ENCODE peak calls at places on chromosomes 13 and 19, in seven cellular contexts. Z is left cardiac atrium; H is NCI-H460; G is activated naive CD4-positive, alpha-beta T cell treated with Interleukin-2 at 50 U/mL for 16 hours; N is stromal cell of bone marrow; O is foreskin keratinocyte; E is activated CD4-positive, alpha-beta memory T cell treated with anti-CD3 and anti-CD28 coated beads, Interleukin-2, amount 10 ng/mL, durations not matched to agents 7 days and 5 days. I is an unnamed sample.

GRCh38 chr19:30492581-30492980 is 120.4 kb downstream of the ZNF536 start:
- DNase-seq in Z (no peak), H (no peak), G (no peak), N (no peak), O (no peak), E (no peak), I (no peak)

GRCh38 chr19:50565984-50566903 is 2.0 kb downstream of the LRRC4B start:
- DNase-seq in Z (no peak), H (no peak), G (peak), N (no peak), O (no peak), E (no peak), I (no peak)

GRCh38 chr19:38736413-38737280 is 7.6 kb downstream of the CAPN12 start:
- DNase-seq in Z (peak), H (no peak), G (peak), N (no peak), O (peak), E (peak), I (peak)

GRCh38 chr19:39878398-39878797 is 32.2 kb upstream of the FBL start:
- DNase-seq in Z (no peak), H (no peak), G (no peak), N (no peak), O (no peak), E (no peak), I (no peak)

GRCh38 chr13:101916758-101917474 is 464.4 kb downstream of the ITGBL1 start:
- DNase-seq in Z (no peak), H (no peak), G (no peak), N (no peak), O (no peak), E (no peak), I (no peak)

GRCh38 chr13:36975172-36975571 is 24.0 kb downstream of the ALG5 start:
- DNase-seq in Z (no peak), H (no peak), G (no peak), N (no peak), O (no peak), E (no peak), I (no peak)

GRCh38 chr19:31112158-31112557 is 237.1 kb downstream of the TSHZ3 start:
- DNase-seq in Z (no peak), H (no peak), G (no peak), N (no peak), O (no peak), E (no peak), I (no peak)

GRCh38 chr19:47518854-47519253 is 4.0 kb upstream of the NAPA start:
- DNase-seq in Z (no peak), H (no peak), G (no peak), N (no peak), O (no peak), E (no peak), I (no peak)

GRCh38 chr19:1237754-1238372 is at the start of gene CBARP:
- DNase-seq in Z (peak), H (no peak), G (peak), N (no peak), O (no peak), E (no peak), I (no peak)

GRCh38 chr13:109938255-109938936 is 152.0 kb upstream of the IRS2 start:
- DNase-seq in Z (no peak), H (no peak), G (no peak), N (peak), O (peak), E (no peak), I (no peak)

GRCh38 chr19:18294467-18294864 is 13.0 kb upstream of the JUND start:
- DNase-seq in Z (peak), H (no peak), G (peak), N (no peak), O (no peak), E (peak), I (no peak)

GRCh38 chr19:912181-913079 is 589 bp downstream of the R3HDM4 start:
- DNase-seq in Z (no peak), H (no peak), G (peak), N (no peak), O (no peak), E (peak), I (no peak)

GRCh38 chr19:7494416-7495098 is 5.7 kb upstream of the PEX11G start:
- DNase-seq in Z (no peak), H (no peak), G (no peak), N (no peak), O (peak), E (no peak), I (no peak)

GRCh38 chr13:33186851-33187250 is 98.7 kb downstream of the STARD13 start:
- DNase-seq in Z (no peak), H (no peak), G (no peak), N (no peak), O (no peak), E (no peak), I (peak)

GRCh38 chr19:11478167-11479089 is 2.4 kb downstream of the ELAVL3 start:
- DNase-seq in Z (no peak), H (no peak), G (no peak), N (no peak), O (no peak), E (no peak), I (no peak)

GRCh38 chr13:67549331-67549730 is 319.2 kb upstream of the PCDH9 start:
- DNase-seq in Z (no peak), H (no peak), G (no peak), N (peak), O (peak), E (no peak), I (peak)

GRCh38 chr19:17706750-17707181 is 12.5 kb upstream of the MAP1S start:
- DNase-seq in Z (peak), H (no peak), G (no peak), N (no peak), O (no peak), E (no peak), I (no peak)

GRCh38 chr13:99577934-99578917 is 77.0 kb downstream of the TM9SF2 start:
- DNase-seq in Z (no peak), H (no peak), G (no peak), N (peak), O (peak), E (no peak), I (peak)

GRCh38 chr13:111665691-111666095 is 345.3 kb downstream of the TEX29 start:
- DNase-seq in Z (no peak), H (no peak), G (no peak), N (no peak), O (no peak), E (no peak), I (no peak)

GRCh38 chr19:30883071-30883470 is 466.2 kb downstream of the TSHZ3 start:
- DNase-seq in Z (no peak), H (no peak), G (no peak), N (no peak), O (no peak), E (no peak), I (no peak)

GRCh38 chr13:46667687-46668281 is 114.8 kb downstream of the LRCH1 start:
- DNase-seq in Z (no peak), H (no peak), G (no peak), N (no peak), O (no peak), E (no peak), I (no peak)

GRCh38 chr13:41568143-41568989 is 111.0 kb downstream of the RGCC start:
- DNase-seq in Z (no peak), H (no peak), G (no peak), N (no peak), O (no peak), E (no peak), I (no peak)

GRCh38 chr13:97141564-97142005 is 80.5 kb upstream of the MBNL2 start:
- DNase-seq in Z (no peak), H (peak), G (peak), N (peak), O (peak), E (no peak), I (peak)

GRCh38 chr13:95228130-95228529 is 73.1 kb downstream of the ABCC4 start:
- DNase-seq in Z (no peak), H (no peak), G (no peak), N (no peak), O (no peak), E (no peak), I (no peak)

GRCh38 chr19:15251749-15252397 is 19.6 kb upstream of the EPHX3 start:
- DNase-seq in Z (peak), H (peak), G (no peak), N (peak), O (no peak), E (no peak), I (peak)

GRCh38 chr13:43316997-43317396 is 293.6 kb downstream of the DNAJC15 start:
- DNase-seq in Z (peak), H (no peak), G (no peak), N (no peak), O (peak), E (no peak), I (peak)

GRCh38 chr13:75101997-75102720 is 379.8 kb downstream of the TBC1D4 start:
- DNase-seq in Z (no peak), H (no peak), G (no peak), N (no peak), O (peak), E (no peak), I (no peak)

GRCh38 chr13:93655132-93655531 is 428.5 kb downstream of the GPC6 start:
- DNase-seq in Z (no peak), H (no peak), G (no peak), N (no peak), O (no peak), E (no peak), I (no peak)

GRCh38 chr13:76226941-76227340 is 590.8 kb downstream of the LMO7 start:
- DNase-seq in Z (no peak), H (no peak), G (no peak), N (no peak), O (no peak), E (no peak), I (no peak)

GRCh38 chr13:45257638-45258338 is 56.9 kb upstream of the KCTD4 start:
- DNase-seq in Z (no peak), H (no peak), G (no peak), N (no peak), O (no peak), E (no peak), I (no peak)

GRCh38 chr19:3546119-3546518 is 7.1 kb downstream of the TEKTIP1 start:
- DNase-seq in Z (no peak), H (no peak), G (no peak), N (no peak), O (no peak), E (no peak), I (no peak)

GRCh38 chr19:57171551-57172081 is 4.3 kb upstream of the DUXA start:
- DNase-seq in Z (peak), H (no peak), G (peak), N (no peak), O (peak), E (no peak), I (peak)

GRCh38 chr13:109105899-109106298 is 476.5 kb downstream of the MYO16 start:
- DNase-seq in Z (no peak), H (no peak), G (no peak), N (peak), O (no peak), E (no peak), I (no peak)

GRCh38 chr13:25232937-25233515 is 54.3 kb downstream of the MTMR6 start:
- DNase-seq in Z (no peak), H (peak), G (no peak), N (no peak), O (no peak), E (no peak), I (peak)

GRCh38 chr19:51702754-51703654 is 9.9 kb downstream of the SPACA6 start:
- DNase-seq in Z (no peak), H (no peak), G (peak), N (no peak), O (peak), E (no peak), I (no peak)

GRCh38 chr13:31944262-31945160 is 87.1 kb upstream of the FRY start:
- DNase-seq in Z (no peak), H (no peak), G (no peak), N (no peak), O (no peak), E (no peak), I (no peak)

GRCh38 chr19:719636-720377 is 11.1 kb downstream of the PALM start:
- DNase-seq in Z (no peak), H (no peak), G (no peak), N (no peak), O (no peak), E (no peak), I (no peak)

GRCh38 chr13:90613076-90613795 is 734.3 kb upstream of the MIR17HG start:
- DNase-seq in Z (no peak), H (no peak), G (no peak), N (no peak), O (peak), E (no peak), I (no peak)

I was measured in HTR-8/SVneo.